ENCODE peak calls at places on chromosomes 1 and 21, in nine cellular contexts. W is IMR-90, Z is Peyer's patch, E is brain microvascular endothelial cell, M is pancreas, I is astrocyte, B is neuronal stem cell, D is heart left ventricle, K is endothelial cell of umbilical vein. A is an unnamed sample.

GRCh38 chr1:3034162-3034561 is 12.9 kb downstream of the ACTRT2 start:
- DNase-seq in K (no peak), Z (no peak), I (no peak), B (no peak), E (no peak), M (no peak), W (no peak), D (peak; percentile 28), A (no peak)

GRCh38 chr1:183048087-183049085 is 25.2 kb downstream of the LAMC1 start:
- DNase-seq in M (no peak), K (no peak), E (no peak), W (no peak), Z (no peak), D (no peak), B (no peak), I (no peak), A (no peak)

GRCh38 chr1:224512600-224513151 is 78.1 kb upstream of the WDR26 start:
- DNase-seq in D (no peak), M (no peak), K (no peak), W (no peak), I (no peak), B (no peak), E (no peak), Z (no peak), A (no peak)

GRCh38 chr1:2594001-2594640 is 7.5 kb downstream of the PRXL2B start:
- DNase-seq in Z (peak; percentile 75), B (no peak), I (no peak), M (peak; percentile 66), W (no peak), E (no peak), D (peak; percentile 80), K (peak; percentile 56), A (peak; percentile 52)

GRCh38 chr21:15301736-15302135 is 236.9 kb upstream of the NRIP1 start:
- DNase-seq in Z (no peak), D (no peak), W (no peak), B (no peak), K (peak; percentile 42), M (no peak), I (peak; percentile 67), E (peak; percentile 18), A (no peak)

GRCh38 chr1:21104683-21105082 is 72.0 kb downstream of the EIF4G3 start:
- DNase-seq in I (no peak), W (no peak), E (no peak), D (no peak), Z (no peak), K (no peak), M (no peak), B (no peak), A (no peak)

GRCh38 chr1:75136158-75136815 is 2.1 kb downstream of the LHX8 start:
- DNase-seq in W (no peak), K (no peak), Z (no peak), E (no peak), D (no peak), M (no peak), I (no peak), B (peak; percentile 56), A (no peak)

GRCh38 chr1:59139396-59139795 is 157.5 kb upstream of the FGGY start:
- DNase-seq in Z (no peak), D (no peak), M (no peak), B (no peak), K (no peak), I (no peak), E (no peak), W (no peak), A (peak; percentile 18)

GRCh38 chr1:9493326-9493725 is 45.9 kb upstream of the SLC25A33 start:
- DNase-seq in I (no peak), E (no peak), M (no peak), W (no peak), K (no peak), B (no peak), Z (no peak), D (no peak), A (no peak)

GRCh38 chr1:9500756-9501754 is 38.2 kb upstream of the SLC25A33 start:
- DNase-seq in W (no peak), E (no peak), I (no peak), K (no peak), M (no peak), D (no peak), Z (no peak), B (no peak), A (no peak)

GRCh38 chr1:9495854-9496374 is 43.4 kb upstream of the SLC25A33 start:
- DNase-seq in B (no peak), K (no peak), D (no peak), E (no peak), M (no peak), Z (no peak), W (no peak), I (no peak), A (no peak)

GRCh38 chr1:9490605-9491339 is 48.5 kb upstream of the SLC25A33 start:
- DNase-seq in K (peak; percentile 81), B (peak; percentile 77), D (peak; percentile 95), Z (peak; percentile 96), I (peak; percentile 51), M (peak; percentile 94), E (peak; percentile 78), W (peak; percentile 78), A (peak; percentile 84)

DNA sequence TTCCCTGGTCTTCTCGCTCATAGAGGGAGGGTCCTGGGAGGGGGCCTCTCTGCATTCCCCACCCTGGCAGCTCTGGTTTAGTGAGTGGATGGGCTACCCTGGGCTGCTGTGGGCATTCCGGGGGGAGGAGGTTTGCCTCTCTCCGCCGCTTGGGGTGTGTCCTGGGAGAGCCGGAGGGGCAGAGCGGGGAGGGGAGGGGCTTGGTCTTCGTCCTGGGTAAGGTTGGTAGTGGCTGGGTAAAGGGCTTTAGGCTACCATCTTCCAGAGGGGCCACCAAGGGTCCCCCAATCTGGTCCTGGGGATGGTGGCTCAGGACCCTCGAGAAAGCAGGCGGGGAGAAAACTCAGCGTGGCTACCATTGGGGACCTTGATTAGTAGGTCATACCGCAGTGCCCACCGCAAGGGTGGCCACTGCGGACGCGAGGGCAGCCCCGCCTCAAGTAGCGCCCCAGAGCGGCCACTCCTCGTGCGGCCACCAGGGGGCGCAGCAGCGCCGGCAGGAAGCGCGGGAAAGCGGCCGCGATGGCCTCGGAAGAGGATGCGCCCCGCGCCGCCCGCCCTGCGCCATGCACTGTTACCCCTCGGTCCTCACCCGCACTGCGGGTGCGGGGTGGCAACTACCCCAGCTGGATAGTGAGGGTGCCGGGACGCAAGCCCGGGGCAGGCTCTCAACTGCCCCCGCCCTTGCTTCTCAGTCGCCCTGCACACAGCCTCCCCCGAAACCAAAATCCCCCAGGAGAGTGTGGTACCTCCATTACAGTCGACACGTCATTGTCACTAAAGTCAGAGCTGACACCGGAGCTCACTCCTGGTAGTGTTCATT is 44.1 kb upstream of the SLC25A33 start:
- DNase-seq in M (peak; percentile 71), I (no peak), D (peak; percentile 77), W (peak; percentile 32), E (no peak), K (peak; percentile 42), B (peak; percentile 68), Z (peak; percentile 76), A (peak; percentile 38)
- H3K4me3 ChIP-seq in M (no peak overlapping the region), I (peak overlapping the region; percentile 23), D (peak overlapping the region; percentile 29), W (peak overlapping the region; percentile 28), E (peak overlapping the region; percentile 15), K (peak overlapping the region; percentile 22), B (peak overlapping the region; percentile 64), Z (peak overlapping the region; percentile 29), A (no peak overlapping the region)

GRCh38 chr1:204045430-204045829 is 27.5 kb upstream of the SOX13 start:
- DNase-seq in I (no peak), B (no peak), M (peak; percentile 20), K (peak; percentile 60), D (peak; percentile 71), E (no peak), W (no peak), Z (no peak), A (no peak)

GRCh38 chr1:204041232-204041767 is 31.6 kb upstream of the SOX13 start:
- DNase-seq in E (no peak), Z (no peak), W (no peak), D (peak; percentile 61), B (no peak), I (no peak), M (no peak), K (no peak), A (no peak)

GRCh38 chr1:204044448-204044847 is 28.5 kb upstream of the SOX13 start:
- DNase-seq in E (no peak), I (no peak), W (no peak), Z (no peak), B (no peak), K (no peak), D (no peak), M (no peak), A (no peak)

GRCh38 chr1:204043680-204044079 is 29.2 kb upstream of the SOX13 start:
- DNase-seq in B (no peak), W (no peak), Z (no peak), E (no peak), K (no peak), M (no peak), I (no peak), D (no peak), A (no peak)

DNA sequence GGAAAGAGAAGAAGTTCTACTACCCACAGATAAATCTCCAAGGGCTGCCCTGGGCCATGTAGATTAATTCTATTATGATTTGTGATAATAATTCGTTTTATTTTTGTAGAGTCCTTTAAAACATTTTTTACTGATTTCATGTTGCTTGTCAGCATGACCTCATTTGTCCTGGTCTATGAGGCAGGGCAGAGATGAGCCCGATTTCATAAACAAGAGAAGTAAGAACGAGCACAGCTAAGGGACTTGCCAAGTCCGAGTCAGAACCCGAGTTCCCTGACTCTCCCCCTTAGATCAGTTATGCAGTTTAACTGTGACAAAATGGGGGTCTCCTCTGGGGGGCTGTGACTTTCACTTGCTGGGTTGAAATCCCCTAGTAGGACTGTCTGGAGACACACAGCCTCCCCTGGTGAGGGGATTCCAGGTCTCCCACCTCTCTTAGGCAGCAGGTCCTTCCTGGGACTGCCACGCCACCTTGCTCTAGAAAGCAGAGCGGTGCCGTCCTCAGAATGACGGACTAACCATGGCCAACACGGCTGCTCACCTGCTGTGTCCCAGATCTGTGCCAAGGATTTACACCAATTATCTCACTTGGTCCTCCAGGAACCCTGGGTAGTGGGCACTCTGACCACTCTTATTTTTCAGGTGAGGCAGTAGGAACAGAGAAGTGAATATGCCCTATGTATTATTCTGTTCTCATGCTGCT is 31.0 kb upstream of the SOX13 start:
- DNase-seq in M (no peak), Z (no peak), E (peak; percentile 4), D (no peak), W (peak; percentile 36), B (no peak), I (no peak), K (no peak), A (no peak)
- H3K27ac ChIP-seq in M (no peak overlapping the region), Z (peak overlapping the region; percentile 40), E (no peak overlapping the region), D (peak overlapping the region; percentile 51), W (no peak overlapping the region), B (no peak overlapping the region), I (no peak overlapping the region), K (no peak overlapping the region), A (peak overlapping the region; percentile 35)

DNA sequence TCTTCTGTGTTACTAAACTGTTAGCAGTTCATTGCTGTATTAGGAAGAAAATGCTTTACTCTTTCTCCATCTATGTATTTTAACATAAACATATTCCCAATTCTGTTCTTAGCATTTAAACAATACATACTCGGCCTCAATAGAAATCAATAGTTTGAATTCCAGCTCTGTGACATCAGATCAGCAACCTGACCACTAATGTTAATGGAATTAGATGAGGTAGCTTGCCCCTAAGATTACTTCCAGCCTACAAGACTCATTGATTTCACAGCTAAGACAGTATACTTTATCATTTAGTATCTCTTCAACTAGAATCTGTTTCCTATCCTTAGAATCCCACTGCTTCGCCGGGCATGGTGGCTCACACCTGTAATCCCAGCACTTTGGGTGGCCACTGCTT is 38.9 kb downstream of the EPRS1 start:
- DNase-seq in I (peak; percentile 46), M (no peak), D (no peak), B (no peak), E (no peak), Z (no peak), W (peak; percentile 71), K (no peak), A (no peak)
- H3K36me3 ChIP-seq in I (peaks cover 37% of the 10 kb centered on the region), M (peaks cover 8% of the 10 kb centered on the region), D (peaks cover 91% of the 10 kb centered on the region), B (peaks cover 94% of the 10 kb centered on the region), E (peaks cover 41% of the 10 kb centered on the region), Z (no peaks in the 10 kb centered on the region), W (peaks cover 25% of the 10 kb centered on the region), K (peaks cover 9% of the 10 kb centered on the region), A (peaks cover 19% of the 10 kb centered on the region)

DNA sequence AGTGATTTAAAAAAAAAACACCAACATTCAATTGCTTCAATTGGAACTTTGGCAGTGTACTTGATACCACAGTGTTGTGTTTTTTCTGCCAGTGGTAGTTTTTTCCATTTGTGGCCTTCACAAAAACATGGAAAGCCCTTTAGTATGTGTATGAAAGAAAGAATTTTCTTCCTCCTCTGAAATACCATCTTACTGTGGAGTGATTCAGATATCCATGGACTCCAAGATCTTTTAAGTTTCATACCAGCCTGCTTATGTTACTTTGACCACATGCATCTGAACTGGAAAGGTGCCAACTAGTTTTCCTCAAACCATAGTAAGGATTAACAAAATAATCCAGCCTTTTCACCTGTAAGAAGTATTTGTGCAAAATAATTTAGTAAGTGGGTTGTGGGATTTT is 3.4 kb downstream of the PPP2R5A start:
- DNase-seq in M (no peak), I (peak; percentile 76), K (peak; percentile 34), W (peak; percentile 79), D (no peak), E (no peak), B (no peak), Z (no peak), A (peak; percentile 57)
- H3K4me3 ChIP-seq in M (no peak overlapping the region), I (no peak overlapping the region), K (peak overlapping the region; percentile 17), W (no peak overlapping the region), D (peak overlapping the region; percentile 94), E (no peak overlapping the region), B (no peak overlapping the region), Z (peak overlapping the region; percentile 48), A (no peak overlapping the region)

A was measured in small intestine.